ENCODE peak calls at places on chromosomes 4 and X, in nine cellular contexts. J is neural progenitor cell, P is fibroblast of lung, Q is A549, Y is left ventricle myocardium inferior, V is DND-41, B is PC-3, W is pancreas, X is adrenal gland. T is an unnamed sample.

GRCh38 chrX:14927391-14927790 is 54.2 kb downstream of the MOSPD2 start:
- DNase-seq in J (no peak), P (peak; percentile 36), Q (no peak), Y (no peak), V (no peak), B (peak; percentile 40), W (no peak), X (no peak), T (no peak)

GRCh38 chr4:18441676-18442075 is 420.1 kb upstream of the LCORL start:
- DNase-seq in J (no peak), P (no peak), Q (no peak), Y (no peak), V (no peak), B (no peak), W (no peak), X (no peak), T (no peak)

GRCh38 chr4:56937262-56937661 is 29.6 kb downstream of the REST start:
- DNase-seq in J (no peak), P (peak; percentile 76), Q (no peak), Y (no peak), V (no peak), B (peak; percentile 98), W (no peak), X (no peak), T (no peak)

GRCh38 chrX:107708762-107709161 is 66.8 kb downstream of the TSC22D3 start:
- DNase-seq in J (no peak), P (peak; percentile 74), Q (no peak), Y (no peak), V (no peak), B (no peak), W (no peak), X (no peak), T (no peak)

GRCh38 chrX:40543661-40544328 is 37.0 kb upstream of the ATP6AP2 start:
- DNase-seq in J (peak; percentile 90), P (peak; percentile 64), Q (no peak), Y (no peak), V (peak; percentile 12), B (peak; percentile 82), W (no peak), X (no peak), T (no peak)

GRCh38 chr4:98528882-98529281 is 129.5 kb downstream of the TSPAN5 start:
- DNase-seq in J (no peak), P (no peak), Q (no peak), Y (no peak), V (no peak), B (no peak), W (no peak), X (no peak), T (no peak)

GRCh38 chrX:77014655-77015377 is 432.4 kb upstream of the FGF16 start:
- DNase-seq in J (peak; percentile 92), P (no peak), Q (no peak), Y (no peak), V (peak; percentile 4), B (no peak), W (no peak), X (no peak), T (no peak)

GRCh38 chr4:5134620-5135019 is 83.3 kb downstream of the STK32B start:
- DNase-seq in J (no peak), P (no peak), Q (no peak), Y (no peak), V (peak; percentile 10), B (peak; percentile 35), W (no peak), X (no peak), T (no peak)

GRCh38 chrX:51851507-51852085 is 41.8 kb upstream of the MAGED1 start:
- DNase-seq in J (no peak), P (no peak), Q (no peak), Y (no peak), V (no peak), B (peak; percentile 28), W (no peak), X (no peak), T (no peak)

GRCh38 chr4:128163177-128164117 is 102.3 kb downstream of the LARP1B start:
- DNase-seq in J (no peak), P (peak; percentile 73), Q (peak; percentile 28), Y (no peak), V (no peak), B (peak; percentile 92), W (no peak), X (no peak), T (no peak)

GRCh38 chr4:48178931-48179330 is 44.9 kb upstream of the TXK start:
- DNase-seq in J (no peak), P (no peak), Q (no peak), Y (no peak), V (no peak), B (no peak), W (no peak), X (no peak), T (no peak)

DNA sequence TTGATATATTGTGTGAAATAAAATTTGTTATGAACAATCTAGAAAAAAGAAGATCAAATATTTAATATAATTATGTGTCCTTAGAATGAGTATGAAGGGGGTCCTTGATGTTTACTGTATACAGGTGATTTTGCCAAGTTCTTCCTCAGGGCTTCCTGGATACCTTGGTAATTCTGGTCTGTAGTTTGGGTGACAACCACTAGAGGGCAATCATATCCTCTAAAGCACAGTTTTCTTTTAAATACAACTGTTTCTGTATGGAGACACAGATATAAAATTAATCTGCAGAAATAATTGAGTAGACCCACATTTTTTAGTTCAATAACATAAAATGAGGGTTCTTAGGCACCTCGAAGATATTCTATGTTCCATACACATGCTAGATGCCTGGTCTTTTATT is 157.7 kb downstream of the SPANXN1 start:
- DNase-seq in J (peak; percentile 38), P (peak; percentile 25), Q (peak; percentile 2), Y (no peak), V (peak; percentile 5), B (peak; percentile 62), W (no peak), X (no peak), T (peak; percentile 2)
- H3K9me3 ChIP-seq in J (no peaks in the 10 kb centered on the region), P (no peaks in the 10 kb centered on the region), Q (no peaks in the 10 kb centered on the region), Y (no peaks in the 10 kb centered on the region), V (no peaks in the 10 kb centered on the region), B (no peaks in the 10 kb centered on the region), W (no peaks in the 10 kb centered on the region), X (no peaks in the 10 kb centered on the region), T (no peaks in the 10 kb centered on the region)

GRCh38 chr4:143403551-143403816 is 66.8 kb downstream of the GAB1 start:
- DNase-seq in J (no peak), P (no peak), Q (no peak), Y (no peak), V (no peak), B (no peak), W (no peak), X (no peak), T (no peak)
- H3K4me3 ChIP-seq in J (no peak overlapping the region), P (no peak overlapping the region), Q (no peak overlapping the region), Y (peak overlapping the region; percentile 22), V (no peak overlapping the region), B (no peak overlapping the region), W (no peak overlapping the region), X (no peak overlapping the region), T (no peak overlapping the region)

GRCh38 chrX:63673896-63674295 is 111.1 kb downstream of the ARHGEF9 start:
- DNase-seq in J (no peak), P (no peak), Q (no peak), Y (no peak), V (no peak), B (no peak), W (no peak), X (no peak), T (no peak)
- H3K9me3 ChIP-seq in J (no peaks in the 10 kb centered on the region), P (no peaks in the 10 kb centered on the region), Q (no peaks in the 10 kb centered on the region), Y (no peaks in the 10 kb centered on the region), V (no peaks in the 10 kb centered on the region), B (no peaks in the 10 kb centered on the region), W (no peaks in the 10 kb centered on the region), X (no peaks in the 10 kb centered on the region), T (no peaks in the 10 kb centered on the region)

DNA sequence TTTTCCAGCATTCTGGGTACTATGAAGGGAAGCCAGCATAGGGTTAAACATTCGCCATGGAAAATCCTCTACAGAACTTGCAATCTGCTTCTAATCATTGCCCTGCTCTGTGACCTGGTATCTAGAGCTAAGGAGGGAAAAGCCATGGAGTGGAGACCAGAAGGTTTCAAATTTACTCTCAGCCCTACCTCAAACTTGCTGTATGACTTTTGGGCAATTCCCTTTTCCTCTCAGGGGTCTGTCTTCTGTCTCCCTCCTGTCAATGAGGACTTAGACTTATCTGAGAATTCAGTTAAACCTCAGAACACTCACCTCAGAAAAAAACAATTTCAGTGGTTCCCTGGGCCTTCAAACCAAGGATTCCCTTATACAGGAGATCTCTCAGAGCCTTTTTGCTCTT is 29.1 kb downstream of the ARHGEF9 start:
- DNase-seq in J (no peak), P (no peak), Q (no peak), Y (no peak), V (no peak), B (no peak), W (no peak), X (no peak), T (no peak)
- H3K4me3 ChIP-seq in J (no peak overlapping the region), P (no peak overlapping the region), Q (peak overlapping the region; percentile 76), Y (no peak overlapping the region), V (no peak overlapping the region), B (peak overlapping the region; percentile 92), W (no peak overlapping the region), X (no peak overlapping the region), T (peak overlapping the region; percentile 91)

GRCh38 chrX:145825896-145826295 is 8.3 kb downstream of the SLITRK2 start:
- DNase-seq in J (peak; percentile 19), P (peak; percentile 43), Q (no peak), Y (no peak), V (peak; percentile 12), B (peak; percentile 31), W (no peak), X (no peak), T (no peak)

GRCh38 chrX:145821898-145822567 is 4.4 kb downstream of the SLITRK2 start:
- DNase-seq in J (no peak), P (no peak), Q (no peak), Y (no peak), V (no peak), B (no peak), W (no peak), X (no peak), T (no peak)

GRCh38 chrX:145820825-145821224 is 3.2 kb downstream of the SLITRK2 start:
- DNase-seq in J (no peak), P (no peak), Q (no peak), Y (no peak), V (no peak), B (no peak), W (no peak), X (no peak), T (no peak)

GRCh38 chrX:145821291-145821897 is 3.8 kb downstream of the SLITRK2 start:
- DNase-seq in J (peak; percentile 74), P (peak; percentile 45), Q (no peak), Y (no peak), V (no peak), B (no peak), W (no peak), X (no peak), T (no peak)

DNA sequence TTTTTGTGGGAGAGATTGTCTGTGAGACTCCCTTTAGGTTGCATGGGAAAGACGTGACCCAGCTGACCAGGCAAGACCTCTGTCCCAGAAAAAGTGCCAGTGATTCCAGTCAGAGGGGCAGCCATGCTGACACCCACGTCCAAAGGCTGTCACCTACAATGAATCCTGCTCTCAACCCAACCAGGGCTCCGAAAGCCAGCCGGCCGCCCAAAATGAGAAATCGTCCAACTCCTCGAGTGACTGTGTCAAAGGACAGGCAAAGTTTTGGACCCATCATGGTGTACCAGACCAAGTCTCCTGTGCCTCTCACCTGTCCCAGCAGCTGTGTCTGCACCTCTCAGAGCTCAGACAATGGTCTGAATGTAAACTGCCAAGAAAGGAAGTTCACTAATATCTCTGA is 5.5 kb downstream of the SLITRK2 start:
- DNase-seq in J (no peak), P (no peak), Q (no peak), Y (no peak), V (no peak), B (no peak), W (no peak), X (no peak), T (no peak)
- H3K9me3 ChIP-seq in J (no peaks in the 10 kb centered on the region), P (no peaks in the 10 kb centered on the region), Q (no peaks in the 10 kb centered on the region), Y (no peaks in the 10 kb centered on the region), V (no peaks in the 10 kb centered on the region), B (no peaks in the 10 kb centered on the region), W (no peaks in the 10 kb centered on the region), X (no peaks in the 10 kb centered on the region), T (no peaks in the 10 kb centered on the region)

T was measured in naive thymus-derived CD4-positive, alpha-beta T cell.